ENCODE peak calls at places on chromosomes 1 and 21, in five cellular contexts. Z is stimulated activated CD4-positive, alpha-beta T cell treated with anti-CD3 and anti-CD28 coated beads, Interleukin-1b, Interleukin-23, amount 100 ng/mL, for 24 hours; I is activated effector memory CD4-positive, alpha-beta T cell treated with Interleukin-2 at 50 U/mL for 16 hours; S is body of pancreas; N is NCI-H2171 treated with DMSO at 0.1 percent for 48 hours. F is an unnamed sample.

GRCh38 chr21:33268736-33269441 is 2.7 kb downstream of the IL10RB start:
- DNase-seq in S (peak; percentile 98), I (no peak), N (peak; percentile 75), Z (peak; percentile 29), F (no peak)

GRCh38 chr1:204714194-204714860 is 28.8 kb upstream of the LRRN2 start:
- DNase-seq in Z (no peak), S (no peak), I (no peak), N (no peak), F (no peak)

GRCh38 chr1:178497903-178498478 is 1.2 kb upstream of the CLEC20A start:
- DNase-seq in N (no peak), Z (no peak), S (no peak), I (no peak), F (no peak)

GRCh38 chr21:45253180-45253579 is 34.5 kb downstream of the POFUT2 start:
- DNase-seq in I (no peak), Z (no peak), S (no peak), N (peak; percentile 10), F (peak; percentile 31)

GRCh38 chr1:60487953-60488352 is 414.4 kb upstream of the C1orf87 start:
- DNase-seq in I (no peak), S (no peak), Z (no peak), N (no peak), F (no peak)

GRCh38 chr1:111221633-111222286 is 5.8 kb upstream of the CHI3L2 start:
- DNase-seq in S (peak; percentile 39), I (no peak), Z (no peak), N (no peak), F (no peak)

GRCh38 chr1:179058343-179059184 is 23.3 kb upstream of the TOR3A start:
- DNase-seq in S (no peak), I (no peak), N (no peak), Z (no peak), F (no peak)

GRCh38 chr1:14499312-14500040 is 99.0 kb upstream of the KAZN start:
- DNase-seq in Z (no peak), S (no peak), I (no peak), N (no peak), F (no peak)

GRCh38 chr1:246001821-246002220 is 505.3 kb downstream of the SMYD3 start:
- DNase-seq in S (no peak), I (no peak), Z (no peak), N (no peak), F (no peak)